ENCODE peak calls at places on chromosomes 1 and 21, in five cellular contexts. One of them, this sample, is unnamed. For H3K4me1, the result is how much of the 10 kb centered on the place peaks cover.

GRCh38 chr1:234969630-234970370 is 158.8 kb downstream of the TOMM20 start:
- DNase-seq in PC-3: peak
- DNase-seq in OCI-LY7: no peak
- DNase-seq in HepG2: no peak
- DNase-seq in thoracic aorta: no peak
- DNase-seq in this sample: peak

GRCh38 chr1:99227498-99227897 is 36.8 kb upstream of the PLPPR4 start:
- DNase-seq in PC-3: no peak
- DNase-seq in OCI-LY7: no peak
- DNase-seq in HepG2: no peak
- DNase-seq in thoracic aorta: no peak
- DNase-seq in this sample: no peak

GRCh38 chr21:35138665-35139381 is 89.7 kb upstream of the RUNX1 start:
- DNase-seq in PC-3: peak
- DNase-seq in OCI-LY7: peak
- DNase-seq in HepG2: no peak
- DNase-seq in thoracic aorta: no peak
- DNase-seq in this sample: no peak

GRCh38 chr1:203627819-203628184 is 1.2 kb downstream of the ATP2B4 start:
- DNase-seq in PC-3: peak
- DNase-seq in OCI-LY7: peak
- DNase-seq in HepG2: no peak
- DNase-seq in thoracic aorta: no peak
- DNase-seq in this sample: peak

GRCh38 chr1:9687120-9687875 is 35.8 kb downstream of the PIK3CD start:
- DNase-seq in PC-3: peak
- DNase-seq in OCI-LY7: peak
- DNase-seq in HepG2: peak
- DNase-seq in thoracic aorta: peak
- DNase-seq in this sample: peak

GRCh38 chr21:26835027-26835713 is 10.0 kb downstream of the ADAMTS1 start:
- DNase-seq in PC-3: peak
- DNase-seq in OCI-LY7: no peak
- DNase-seq in HepG2: no peak
- DNase-seq in thoracic aorta: no peak
- DNase-seq in this sample: peak

GRCh38 chr21:28932717-28933116 is 60.0 kb downstream of the LTN1 start:
- DNase-seq in PC-3: no peak
- DNase-seq in OCI-LY7: no peak
- DNase-seq in HepG2: no peak
- DNase-seq in thoracic aorta: no peak
- DNase-seq in this sample: no peak

GRCh38 chr1:203388683-203389082 is 37.8 kb upstream of the FMOD start:
- DNase-seq in PC-3: no peak
- DNase-seq in OCI-LY7: no peak
- DNase-seq in HepG2: no peak
- DNase-seq in thoracic aorta: no peak
- DNase-seq in this sample: no peak

GRCh38 chr21:44929799-44930542 is 9.3 kb upstream of the ITGB2 start:
- DNase-seq in PC-3: no peak
- DNase-seq in OCI-LY7: peak
- DNase-seq in HepG2: no peak
- DNase-seq in thoracic aorta: no peak
- DNase-seq in this sample: no peak

GRCh38 chr1:238196516-238196915 is 305.8 kb upstream of the ZP4 start:
- DNase-seq in PC-3: no peak
- DNase-seq in OCI-LY7: no peak
- DNase-seq in HepG2: no peak
- DNase-seq in thoracic aorta: no peak
- DNase-seq in this sample: no peak

GRCh38 chr1:109786531-109787021 is 22.9 kb upstream of the EPS8L3 start:
- DNase-seq in PC-3: peak
- DNase-seq in OCI-LY7: no peak
- DNase-seq in HepG2: no peak
- DNase-seq in thoracic aorta: no peak
- DNase-seq in this sample: no peak

GRCh38 chr1:225561675-225562074 is 91.2 kb downstream of the ENAH start:
- DNase-seq in PC-3: no peak
- DNase-seq in OCI-LY7: no peak
- DNase-seq in HepG2: no peak
- DNase-seq in thoracic aorta: no peak
- DNase-seq in this sample: no peak

GRCh38 chr1:40384413-40384762 is 10.9 kb downstream of the SMAP2 start:
- DNase-seq in PC-3: peak
- DNase-seq in OCI-LY7: peak
- DNase-seq in HepG2: peak
- DNase-seq in thoracic aorta: no peak
- DNase-seq in this sample: no peak

GRCh38 chr21:38669186-38669585 is 136.5 kb upstream of the ETS2 start:
- DNase-seq in PC-3: peak
- DNase-seq in OCI-LY7: peak
- DNase-seq in HepG2: peak
- DNase-seq in thoracic aorta: no peak
- DNase-seq in this sample: no peak

GRCh38 chr1:118157506-118157905 is 27.5 kb downstream of the SPAG17 start:
- DNase-seq in PC-3: no peak
- DNase-seq in OCI-LY7: no peak
- DNase-seq in HepG2: no peak
- DNase-seq in thoracic aorta: no peak
- DNase-seq in this sample: no peak

GRCh38 chr1:212977781-212978645 is 27.7 kb downstream of the VASH2 start:
- DNase-seq in PC-3: no peak
- DNase-seq in OCI-LY7: no peak
- DNase-seq in HepG2: no peak
- DNase-seq in thoracic aorta: no peak
- DNase-seq in this sample: no peak

GRCh38 chr1:184745929-184746583 is 8.6 kb downstream of the EDEM3 start:
- DNase-seq in PC-3: no peak
- DNase-seq in OCI-LY7: no peak
- DNase-seq in HepG2: peak
- DNase-seq in thoracic aorta: no peak
- DNase-seq in this sample: no peak

GRCh38 chr1:44571712-44572571 is 102.3 kb downstream of the TMEM53 start:
- DNase-seq in PC-3: peak
- DNase-seq in OCI-LY7: peak
- DNase-seq in HepG2: peak
- DNase-seq in thoracic aorta: no peak
- DNase-seq in this sample: no peak

GRCh38 chr1:177170756-177171535 is at the start of gene BRINP2:
- DNase-seq in PC-3: peak
- DNase-seq in OCI-LY7: no peak
- DNase-seq in HepG2: no peak
- DNase-seq in thoracic aorta: no peak
- DNase-seq in this sample: no peak

GRCh38 chr1:17878837-17879236 is 123.7 kb downstream of the ACTL8 start:
- DNase-seq in PC-3: peak
- DNase-seq in OCI-LY7: no peak
- DNase-seq in HepG2: no peak
- DNase-seq in thoracic aorta: no peak
- DNase-seq in this sample: peak

GRCh38 chr1:4161271-4162006 is 261.4 kb upstream of the C1orf174 start:
- DNase-seq in PC-3: no peak
- DNase-seq in OCI-LY7: no peak
- DNase-seq in HepG2: no peak
- DNase-seq in thoracic aorta: no peak
- DNase-seq in this sample: no peak

GRCh38 chr1:34779526-34779925 is 1.5 kb upstream of the GJB3 start:
- DNase-seq in PC-3: peak
- DNase-seq in OCI-LY7: no peak
- DNase-seq in HepG2: no peak
- DNase-seq in thoracic aorta: no peak
- DNase-seq in this sample: no peak

GRCh38 chr1:110259770-110260169 is 49.7 kb downstream of the KCNC4 start:
- DNase-seq in PC-3: no peak
- DNase-seq in OCI-LY7: peak
- DNase-seq in HepG2: no peak
- DNase-seq in thoracic aorta: no peak
- DNase-seq in this sample: no peak

GRCh38 chr1:113830039-113830438 is 17.8 kb upstream of the RSBN1 start:
- DNase-seq in PC-3: peak
- DNase-seq in OCI-LY7: no peak
- DNase-seq in HepG2: no peak
- DNase-seq in thoracic aorta: no peak
- DNase-seq in this sample: no peak

GRCh38 chr1:162229534-162229933 is 147.1 kb downstream of the SPATA46 start:
- DNase-seq in PC-3: no peak
- DNase-seq in OCI-LY7: peak
- DNase-seq in HepG2: no peak
- DNase-seq in thoracic aorta: no peak
- DNase-seq in this sample: no peak

GRCh38 chr1:162232034-162232433 is 144.6 kb downstream of the SPATA46 start:
- DNase-seq in PC-3: no peak
- DNase-seq in OCI-LY7: no peak
- DNase-seq in HepG2: peak
- DNase-seq in thoracic aorta: no peak
- DNase-seq in this sample: no peak

GRCh38 chr1:162228586-162228985 is 148.1 kb downstream of the SPATA46 start:
- DNase-seq in PC-3: no peak
- DNase-seq in OCI-LY7: no peak
- DNase-seq in HepG2: peak
- DNase-seq in thoracic aorta: no peak
- DNase-seq in this sample: no peak

GRCh38 chr1:162230517-162230916 is 146.1 kb downstream of the SPATA46 start:
- DNase-seq in PC-3: no peak
- DNase-seq in OCI-LY7: no peak
- DNase-seq in HepG2: no peak
- DNase-seq in thoracic aorta: no peak
- DNase-seq in this sample: no peak

GRCh38 chr1:162230096-162230495 is 146.6 kb downstream of the SPATA46 start:
- DNase-seq in PC-3: peak
- DNase-seq in OCI-LY7: peak
- DNase-seq in HepG2: no peak
- DNase-seq in thoracic aorta: no peak
- DNase-seq in this sample: no peak
- TF ChIP-seq CTCF in PC-3: peak
- TF ChIP-seq CTCF in OCI-LY7: peak
- TF ChIP-seq CTCF in HepG2: peak
- TF ChIP-seq CTCF in thoracic aorta: no peak
- TF ChIP-seq CTCF in this sample: peak

GRCh38 chr1:167663002-167663772 is 33.2 kb downstream of the RCSD1 start:
- DNase-seq in PC-3: peak
- DNase-seq in OCI-LY7: no peak
- DNase-seq in HepG2: no peak
- DNase-seq in thoracic aorta: no peak
- DNase-seq in this sample: no peak
- H3K4me1 ChIP-seq in PC-3: under half
- H3K4me1 ChIP-seq in OCI-LY7: half or more
- H3K4me1 ChIP-seq in HepG2: under half
- H3K4me1 ChIP-seq in thoracic aorta: under half
- H3K4me1 ChIP-seq in this sample: under half

DNA sequence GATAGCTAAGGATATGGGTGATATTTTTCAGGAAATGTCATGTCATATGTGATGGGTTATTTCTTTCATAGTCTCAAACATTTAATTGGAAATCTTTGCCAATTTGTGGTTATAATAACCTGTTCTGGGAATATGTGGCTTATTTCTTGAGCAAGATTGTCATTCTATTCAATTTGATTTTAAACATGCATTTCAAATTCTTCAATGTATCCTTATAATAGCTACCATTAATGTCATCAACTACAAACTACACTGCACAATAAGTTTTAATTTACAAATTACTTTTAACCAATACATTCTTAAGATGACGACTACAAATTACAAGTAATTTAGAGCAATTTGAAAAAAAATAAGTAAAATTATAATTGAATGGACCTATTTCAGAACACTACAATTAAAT is 164.9 kb downstream of the BRINP3 start:
- DNase-seq in PC-3: no peak
- DNase-seq in OCI-LY7: no peak
- DNase-seq in HepG2: no peak
- DNase-seq in thoracic aorta: no peak
- DNase-seq in this sample: no peak
- H3K27ac ChIP-seq in PC-3: no peak
- H3K27ac ChIP-seq in OCI-LY7: no peak
- H3K27ac ChIP-seq in HepG2: no peak
- H3K27ac ChIP-seq in thoracic aorta: no peak
- H3K27ac ChIP-seq in this sample: no peak

GRCh38 chr1:42239041-42239440 is 74.5 kb upstream of the GUCA2A start:
- DNase-seq in PC-3: no peak
- DNase-seq in OCI-LY7: no peak
- DNase-seq in HepG2: no peak
- DNase-seq in thoracic aorta: no peak
- DNase-seq in this sample: no peak

GRCh38 chr1:42239555-42239954 is 75.0 kb upstream of the GUCA2A start:
- DNase-seq in PC-3: no peak
- DNase-seq in OCI-LY7: no peak
- DNase-seq in HepG2: no peak
- DNase-seq in thoracic aorta: no peak
- DNase-seq in this sample: no peak

DNA sequence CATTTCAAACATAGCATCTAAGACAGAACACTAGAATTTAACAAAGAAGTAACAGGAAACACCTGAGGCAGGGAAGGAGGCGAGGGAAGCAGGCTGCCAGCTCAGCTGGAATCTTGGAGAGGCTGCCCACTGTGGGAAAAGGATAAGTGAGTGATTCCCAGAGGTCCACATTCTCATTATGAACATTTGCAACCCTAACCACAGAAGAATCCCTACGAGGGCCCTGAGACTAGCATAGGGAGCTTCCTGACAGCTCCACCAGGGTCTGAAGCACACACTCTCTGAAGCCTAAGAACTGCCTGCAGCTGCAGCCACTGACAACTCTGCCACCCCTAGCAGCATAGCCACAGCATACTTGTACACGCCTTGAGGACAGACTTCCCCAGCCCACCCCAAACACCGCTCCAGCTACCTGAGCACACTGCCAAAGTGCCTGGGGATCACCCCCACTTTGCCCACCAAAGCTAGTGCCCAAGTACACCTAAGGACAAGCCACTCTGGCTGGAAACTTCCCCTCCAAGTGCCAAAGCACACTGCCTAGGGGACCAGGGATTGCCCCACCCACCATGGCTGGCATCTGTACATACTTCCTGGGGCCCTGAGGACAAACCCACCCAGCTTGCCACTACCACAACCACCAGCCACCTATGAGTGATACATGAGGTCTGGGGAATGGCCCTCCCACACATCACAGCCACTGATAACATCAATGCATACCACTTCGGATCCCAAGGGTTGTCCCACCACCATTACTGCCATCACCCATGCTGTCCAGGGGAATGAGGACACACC is 76.6 kb upstream of the GUCA2A start:
- DNase-seq in PC-3: no peak
- DNase-seq in OCI-LY7: no peak
- DNase-seq in HepG2: no peak
- DNase-seq in thoracic aorta: no peak
- DNase-seq in this sample: no peak
- TF ChIP-seq CTCF in PC-3: no peak
- TF ChIP-seq CTCF in OCI-LY7: no peak
- TF ChIP-seq CTCF in HepG2: no peak
- TF ChIP-seq CTCF in thoracic aorta: no peak
- TF ChIP-seq CTCF in this sample: no peak

GRCh38 chr1:43549921-43550597 is 19.4 kb downstream of the PTPRF start:
- DNase-seq in PC-3: peak
- DNase-seq in OCI-LY7: no peak
- DNase-seq in HepG2: no peak
- DNase-seq in thoracic aorta: no peak
- DNase-seq in this sample: no peak
- H3K4me1 ChIP-seq in PC-3: under half
- H3K4me1 ChIP-seq in OCI-LY7: under half
- H3K4me1 ChIP-seq in HepG2: under half
- H3K4me1 ChIP-seq in thoracic aorta: under half
- H3K4me1 ChIP-seq in this sample: under half

GRCh38 chr1:30385246-30385940 is 338.0 kb downstream of the MATN1 start:
- DNase-seq in PC-3: no peak
- DNase-seq in OCI-LY7: no peak
- DNase-seq in HepG2: no peak
- DNase-seq in thoracic aorta: no peak
- DNase-seq in this sample: no peak
- H3K27ac ChIP-seq in PC-3: no peak
- H3K27ac ChIP-seq in OCI-LY7: no peak
- H3K27ac ChIP-seq in HepG2: no peak
- H3K27ac ChIP-seq in thoracic aorta: no peak
- H3K27ac ChIP-seq in this sample: no peak

This sample was measured in ascending aorta.